ENCODE peak calls at places on chromosomes 2 and 18, in five cellular contexts. I is IMR-90; A is tibial artery; L is CD4-positive, CD25-positive, alpha-beta regulatory T cell; J is trophoblast cell. U is an unnamed sample.

GRCh38 chr2:229686122-229686919 is 28.0 kb downstream of the DNER start:
- DNase-seq in A (no peak), J (no peak), L (no peak), I (no peak), U (no peak)

GRCh38 chr2:239400000-239400831 is 604 bp downstream of the HDAC4 start:
- DNase-seq in I (peak), J (peak), L (peak), A (no peak), U (no peak)

GRCh38 chr2:134253804-134254203 is at the start of gene MGAT5:
- DNase-seq in A (no peak), J (no peak), L (no peak), I (no peak), U (no peak)

GRCh38 chr18:74281011-74281638 is 10.6 kb downstream of the CYB5A start:
- DNase-seq in A (no peak), J (no peak), L (no peak), I (no peak), U (no peak)

GRCh38 chr18:33440011-33440383 is 524 bp downstream of the CCDC178 start:
- DNase-seq in L (no peak), I (peak), A (no peak), J (peak), U (peak)

GRCh38 chr2:23599691-23600090 is 214.7 kb downstream of the KLHL29 start:
- DNase-seq in L (no peak), A (peak), J (no peak), I (no peak), U (no peak)

GRCh38 chr2:148487439-148487838 is 157.1 kb upstream of the EPC2 start:
- DNase-seq in I (no peak), L (no peak), A (no peak), J (peak), U (no peak)

GRCh38 chr2:44769349-44770005 is 172.0 kb upstream of the SIX3 start:
- DNase-seq in I (no peak), J (no peak), A (no peak), L (no peak), U (no peak)

GRCh38 chr2:47651296-47651695 is 131.6 kb upstream of the MSH6 start:
- DNase-seq in L (no peak), J (no peak), I (no peak), A (no peak), U (no peak)

GRCh38 chr2:217027414-217027813 is 167.6 kb upstream of the TNP1 start:
- DNase-seq in A (no peak), J (no peak), L (no peak), I (no peak), U (no peak)

GRCh38 chr2:63192169-63192888 is 141.7 kb downstream of the OTX1 start:
- DNase-seq in L (no peak), I (no peak), J (no peak), A (no peak), U (no peak)

GRCh38 chr2:158024288-158024898 is 77.3 kb upstream of the UPP2 start:
- DNase-seq in A (no peak), J (peak), I (peak), L (peak), U (no peak)

GRCh38 chr2:105660489-105660888 is 84.2 kb upstream of the NCK2 start:
- DNase-seq in I (no peak), L (no peak), J (peak), A (no peak), U (no peak)

GRCh38 chr2:241356871-241357260 is 781 bp downstream of the FARP2 start:
- DNase-seq in I (no peak), J (no peak), A (no peak), L (no peak), U (no peak)

GRCh38 chr2:181570059-181570458 is 86.8 kb downstream of the CERKL start:
- DNase-seq in I (no peak), J (no peak), A (no peak), L (no peak), U (no peak)

GRCh38 chr2:181575024-181575649 is 81.8 kb downstream of the CERKL start:
- DNase-seq in J (no peak), I (no peak), A (no peak), L (no peak), U (no peak)

GRCh38 chr2:181573140-181573736 is 83.7 kb downstream of the CERKL start:
- DNase-seq in L (no peak), A (no peak), I (peak), J (peak), U (no peak)

GRCh38 chr2:181574321-181574720 is 82.6 kb downstream of the CERKL start:
- DNase-seq in L (no peak), I (no peak), J (no peak), A (no peak), U (no peak)

GRCh38 chr2:181570833-181571661 is 85.9 kb downstream of the CERKL start:
- DNase-seq in I (peak), J (no peak), L (no peak), A (no peak), U (no peak)
- H3K4me3 ChIP-seq in I (no peak), J (no peak), L (peak), A (no peak), U (no peak)

GRCh38 chr2:38655441-38655840 is 10.5 kb upstream of the GALM start:
- DNase-seq in I (no peak), J (no peak), A (no peak), L (no peak), U (no peak)
- H3K27ac ChIP-seq in I (no peak), J (no peak), A (no peak), L (no peak), U (no peak)

DNA sequence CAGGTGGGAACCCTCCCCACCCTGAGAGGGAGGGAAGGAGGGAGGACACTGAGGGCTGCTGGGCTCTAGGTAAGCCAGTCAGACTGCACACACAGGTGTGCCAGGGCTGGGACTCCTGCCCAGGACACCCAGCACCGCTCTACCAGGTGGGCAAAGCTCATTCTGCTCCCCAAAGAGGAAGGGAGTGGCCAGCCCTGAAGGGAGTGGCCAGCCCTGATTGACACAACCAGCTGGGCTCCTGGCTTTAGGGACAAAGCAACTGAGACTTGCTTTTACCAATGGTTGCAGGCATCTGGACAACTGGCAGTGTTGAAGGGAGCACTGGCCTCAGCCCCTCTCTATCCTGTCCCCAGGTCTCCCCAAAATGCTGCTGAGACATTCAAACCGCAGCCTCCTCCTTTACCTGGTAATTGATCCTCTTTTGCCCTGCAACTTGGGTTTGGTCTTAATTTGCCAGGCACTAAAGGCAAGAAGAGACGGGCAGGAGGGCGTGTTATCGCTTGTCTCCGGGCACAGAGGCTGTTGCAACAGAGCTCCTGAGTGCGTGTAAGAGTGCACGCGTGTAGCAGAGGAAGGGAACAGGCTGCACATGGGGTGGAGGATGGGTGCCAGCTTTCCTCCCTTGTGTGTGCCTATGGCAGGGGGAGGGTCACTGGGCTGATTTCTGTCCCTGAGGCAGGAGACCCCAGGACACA is 14.5 kb upstream of the FOSL2 start:
- DNase-seq in A (no peak), I (no peak), J (peak), L (no peak), U (no peak)
- H3K4me3 ChIP-seq in A (no peak), I (no peak), J (no peak), L (no peak), U (no peak)

GRCh38 chr2:70090706-70091334 is 3.5 kb downstream of the PCBP1 start:
- DNase-seq in A (peak), J (no peak), I (no peak), L (no peak), U (no peak)
- H3K27ac ChIP-seq in A (peak), J (no peak), I (no peak), L (peak), U (no peak)

GRCh38 chr2:14747447-14747846 is 114.9 kb downstream of the LRATD1 start:
- DNase-seq in L (no peak), J (no peak), I (no peak), A (no peak), U (no peak)

GRCh38 chr2:14751581-14751980 is 119.1 kb downstream of the LRATD1 start:
- DNase-seq in A (no peak), L (no peak), I (no peak), J (no peak), U (no peak)

GRCh38 chr2:14752294-14752693 is 119.8 kb downstream of the LRATD1 start:
- DNase-seq in L (no peak), A (no peak), J (no peak), I (no peak), U (no peak)

GRCh38 chr2:14749869-14750268 is 117.4 kb downstream of the LRATD1 start:
- DNase-seq in L (no peak), J (peak), I (peak), A (no peak), U (no peak)

GRCh38 chr2:14750433-14750832 is 117.9 kb downstream of the LRATD1 start:
- DNase-seq in L (no peak), I (no peak), A (no peak), J (no peak), U (no peak)
- H3K4me3 ChIP-seq in L (no peak), I (no peak), A (no peak), J (no peak), U (no peak)

GRCh38 chr2:69617744-69618143 is 25.8 kb downstream of the AAK1 start:
- DNase-seq in A (no peak), L (no peak), J (no peak), I (no peak), U (no peak)
- H3K27ac ChIP-seq in A (no peak), L (no peak), J (peak), I (no peak), U (no peak)

GRCh38 chr2:127404466-127405251 is 13.6 kb upstream of the PROC start:
- DNase-seq in A (no peak), L (no peak), I (no peak), J (no peak), U (no peak)
- H3K4me3 ChIP-seq in A (no peak), L (no peak), I (no peak), J (no peak), U (no peak)

GRCh38 chr18:79068946-79069791 is at the start of gene ATP9B:
- DNase-seq in L (peak), J (peak), A (peak), I (peak), U (peak)

GRCh38 chr18:79071037-79071960 is 2.1 kb downstream of the ATP9B start:
- DNase-seq in A (no peak), I (no peak), J (peak), L (no peak), U (no peak)

GRCh38 chr18:79068299-79068945 is 772 bp upstream of the ATP9B start:
- DNase-seq in J (no peak), I (no peak), L (no peak), A (no peak), U (no peak)

GRCh38 chr18:79070486-79070885 is 1.3 kb downstream of the ATP9B start:
- DNase-seq in L (no peak), A (no peak), I (no peak), J (no peak), U (no peak)

DNA sequence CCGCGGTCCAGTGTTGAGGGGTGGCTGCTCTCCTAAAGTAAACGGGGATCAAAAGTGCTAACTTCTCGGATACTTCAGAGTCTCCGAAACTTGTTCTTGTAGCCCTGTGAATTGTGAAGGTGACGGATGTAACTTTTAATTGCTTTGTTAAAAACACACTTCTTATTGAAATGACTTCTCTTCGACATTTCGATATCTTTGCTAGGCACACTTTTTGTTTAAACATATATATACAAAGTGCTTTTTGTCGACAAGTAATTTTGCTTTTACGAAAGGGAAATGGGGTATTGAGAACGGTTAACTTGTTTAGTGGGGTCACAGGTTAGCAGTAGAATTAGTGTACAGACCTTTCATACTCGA is 578 bp downstream of the ATP9B start:
- DNase-seq in J (no peak), I (no peak), L (no peak), A (no peak), U (no peak)
- H3K27ac ChIP-seq in J (no peak), I (peak), L (peak), A (peak), U (peak)